ENCODE peak calls at places on chromosomes 11 and 22, in seven cellular contexts. U is adrenal gland, M is IMR-90, B is endothelial cell of umbilical vein, G is uterus, J is stomach, W is sigmoid colon. P is an unnamed sample. For H3K4me1, the result is how much of the 10 kb centered on the place peaks cover.

GRCh38 chr22:31629741-31630184 is 32.3 kb downstream of the PISD start:
- DNase-seq in U (no peak), M (no peak), B (no peak), G (no peak), J (no peak), W (no peak), P (no peak)

GRCh38 chr11:66883021-66883968 is 26.4 kb downstream of the LRFN4 start:
- DNase-seq in U (peak), M (peak), B (peak), G (no peak), J (peak), W (peak), P (no peak)

GRCh38 chr11:75055511-75055910 is 41.2 kb downstream of the OR2AT4 start:
- DNase-seq in U (no peak), M (peak), B (no peak), G (no peak), J (no peak), W (no peak), P (no peak)

GRCh38 chr11:9396752-9397151 is 12.3 kb downstream of the IPO7 start:
- DNase-seq in U (no peak), M (no peak), B (no peak), G (no peak), J (no peak), W (no peak), P (no peak)

GRCh38 chr11:122862091-122862490 is 20.5 kb upstream of the JHY start:
- DNase-seq in U (no peak), M (no peak), B (no peak), G (no peak), J (no peak), W (no peak), P (no peak)

GRCh38 chr11:72598901-72599300 is 75.3 kb downstream of the PDE2A start:
- DNase-seq in U (peak), M (peak), B (peak), G (no peak), J (peak), W (peak), P (peak)

GRCh38 chr11:118108513-118108912 is 21.8 kb upstream of the SMIM35 start:
- DNase-seq in U (no peak), M (no peak), B (no peak), G (no peak), J (no peak), W (no peak), P (no peak)

GRCh38 chr11:128157423-128158298 is 429.7 kb downstream of the ETS1 start:
- DNase-seq in U (peak), M (peak), B (peak), G (peak), J (no peak), W (no peak), P (no peak)

GRCh38 chr11:78365381-78365792 is 52.2 kb downstream of the GAB2 start:
- DNase-seq in U (no peak), M (no peak), B (no peak), G (no peak), J (peak), W (no peak), P (no peak)

GRCh38 chr22:18978506-18978905 is 42.4 kb upstream of the PRODH start:
- DNase-seq in U (no peak), M (no peak), B (no peak), G (no peak), J (no peak), W (peak), P (no peak)

GRCh38 chr11:65424200-65425104 is 1.9 kb downstream of the NEAT1 start:
- DNase-seq in U (peak), M (peak), B (peak), G (peak), J (peak), W (peak), P (peak)

GRCh38 chr22:19432092-19432844 is at the start of gene MRPL40:
- DNase-seq in U (peak), M (peak), B (peak), G (peak), J (peak), W (peak), P (peak)

GRCh38 chr11:95517453-95517852 is 272.1 kb downstream of the FAM76B start:
- DNase-seq in U (no peak), M (no peak), B (no peak), G (no peak), J (no peak), W (no peak), P (no peak)

GRCh38 chr22:27163162-27164137 is 506.1 kb downstream of the MIAT start:
- DNase-seq in U (no peak), M (no peak), B (no peak), G (no peak), J (no peak), W (no peak), P (no peak)

GRCh38 chr11:2774173-2775082 is 74.6 kb upstream of the KCNQ1OT1 start:
- DNase-seq in U (no peak), M (no peak), B (no peak), G (no peak), J (peak), W (no peak), P (no peak)

GRCh38 chr11:126815111-126815510 is 185.5 kb downstream of the KIRREL3 start:
- DNase-seq in U (no peak), M (peak), B (no peak), G (no peak), J (no peak), W (no peak), P (no peak)

GRCh38 chr11:109680127-109680526 is 258.1 kb downstream of the C11orf87 start:
- DNase-seq in U (no peak), M (peak), B (no peak), G (no peak), J (no peak), W (no peak), P (no peak)

GRCh38 chr22:27556371-27556770 is 245.2 kb downstream of the MN1 start:
- DNase-seq in U (no peak), M (no peak), B (no peak), G (no peak), J (no peak), W (no peak), P (no peak)

GRCh38 chr11:43947003-43947500 is 4.6 kb downstream of the C11orf96 start:
- DNase-seq in U (no peak), M (peak), B (no peak), G (peak), J (no peak), W (no peak), P (peak)

GRCh38 chr11:112504056-112504455 is 243.4 kb upstream of the PLET1 start:
- DNase-seq in U (no peak), M (peak), B (no peak), G (no peak), J (no peak), W (no peak), P (no peak)

GRCh38 chr22:43240614-43241013 is 53.7 kb upstream of the TTLL12 start:
- DNase-seq in U (no peak), M (no peak), B (no peak), G (no peak), J (no peak), W (no peak), P (no peak)

GRCh38 chr11:43197357-43197756 is 114.4 kb upstream of the API5 start:
- DNase-seq in U (no peak), M (no peak), B (no peak), G (no peak), J (no peak), W (no peak), P (no peak)

GRCh38 chr22:24400037-24400725 is 27.2 kb upstream of the ADORA2A start:
- DNase-seq in U (no peak), M (no peak), B (no peak), G (no peak), J (no peak), W (no peak), P (no peak)

GRCh38 chr11:76208829-76209670 is 2.7 kb upstream of the WNT11 start:
- DNase-seq in U (peak), M (peak), B (peak), G (peak), J (peak), W (peak), P (peak)

GRCh38 chr11:102546427-102546826 is 15.9 kb upstream of the MMP7 start:
- DNase-seq in U (no peak), M (no peak), B (no peak), G (no peak), J (no peak), W (no peak), P (no peak)

GRCh38 chr11:76808158-76808557 is 25.0 kb downstream of the TSKU start:
- DNase-seq in U (no peak), M (no peak), B (no peak), G (no peak), J (no peak), W (no peak), P (no peak)

GRCh38 chr11:13012037-13012693 is 3.0 kb downstream of the RASSF10 start:
- DNase-seq in U (no peak), M (no peak), B (no peak), G (no peak), J (peak), W (no peak), P (no peak)

GRCh38 chr11:100546714-100547113 is 140.4 kb upstream of the ARHGAP42 start:
- DNase-seq in U (no peak), M (peak), B (peak), G (no peak), J (no peak), W (no peak), P (no peak)

GRCh38 chr11:2377511-2378443 is 667 bp downstream of the CD81 start:
- DNase-seq in U (peak), M (peak), B (peak), G (peak), J (peak), W (peak), P (peak)

GRCh38 chr11:94876645-94877445 is 96.5 kb downstream of the CWC15 start:
- DNase-seq in U (peak), M (peak), B (peak), G (peak), J (no peak), W (peak), P (peak)

DNA sequence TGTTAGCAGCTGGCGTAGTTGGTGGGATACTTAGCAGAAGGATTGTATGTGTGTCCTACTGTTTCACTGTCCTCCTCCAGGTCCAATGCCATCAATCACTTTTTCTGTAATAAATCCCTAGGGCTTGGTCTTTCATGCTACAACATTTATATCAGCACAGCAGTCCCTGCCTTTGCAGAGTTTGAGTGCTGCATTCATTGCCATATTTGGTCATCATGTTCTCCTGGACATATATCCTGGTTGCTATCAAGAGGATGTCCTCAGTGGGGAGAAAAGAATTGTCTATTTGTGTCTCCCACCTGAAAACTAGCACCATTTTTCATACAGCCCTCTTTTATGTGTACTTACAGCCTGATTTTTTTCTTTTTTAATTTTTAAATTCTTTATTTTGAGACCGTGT is 67.1 kb downstream of the OR5AK2 start:
- DNase-seq in U (no peak), M (no peak), B (no peak), G (no peak), J (no peak), W (no peak), P (no peak)
- H3K27ac ChIP-seq in U (no peak), M (no peak), B (no peak), G (no peak), J (no peak), W (no peak), P (no peak)

GRCh38 chr22:22023581-22024137 is 41.1 kb upstream of the TOP3B start:
- DNase-seq in U (no peak), M (no peak), B (no peak), G (no peak), J (no peak), W (no peak), P (no peak)

GRCh38 chr22:22025320-22026156 is 43.0 kb upstream of the TOP3B start:
- DNase-seq in U (no peak), M (no peak), B (no peak), G (no peak), J (no peak), W (no peak), P (no peak)

GRCh38 chr22:22024440-22024839 is 41.9 kb upstream of the TOP3B start:
- DNase-seq in U (no peak), M (no peak), B (no peak), G (no peak), J (no peak), W (no peak), P (no peak)

GRCh38 chr22:22027955-22028354 is 45.4 kb upstream of the TOP3B start:
- DNase-seq in U (no peak), M (no peak), B (no peak), G (no peak), J (no peak), W (no peak), P (no peak)

DNA sequence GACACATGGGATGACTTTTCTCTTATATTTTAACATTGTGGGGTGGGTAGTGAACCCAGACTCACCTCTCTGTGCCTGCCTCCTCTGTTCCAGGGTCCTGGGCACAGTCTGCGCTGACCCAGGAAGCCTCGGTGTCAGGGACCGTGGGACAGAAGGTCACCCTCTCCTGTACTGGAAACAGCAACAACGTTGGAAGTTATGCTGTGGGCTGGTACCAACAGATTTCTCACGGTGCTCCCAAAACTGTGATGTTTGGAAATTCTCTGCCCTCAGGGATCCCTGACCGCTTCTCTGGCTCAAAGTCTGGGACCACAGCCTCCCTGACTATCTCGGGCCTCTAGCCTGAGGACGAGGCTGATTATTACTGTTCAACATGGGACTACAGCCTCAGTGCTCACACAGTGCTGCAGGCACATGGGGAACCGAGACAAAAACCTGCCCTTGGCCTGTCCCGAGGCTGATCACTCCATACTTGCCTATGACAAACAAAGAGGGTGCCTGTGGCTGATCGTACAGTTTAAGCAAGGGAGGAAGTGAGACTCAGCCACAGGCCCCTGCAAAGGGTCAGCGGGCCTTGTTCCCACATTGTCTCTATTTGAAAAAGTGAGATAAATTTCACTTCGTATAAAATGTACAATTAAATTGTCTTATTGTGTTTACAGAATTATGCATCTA is 43.7 kb upstream of the TOP3B start:
- DNase-seq in U (no peak), M (no peak), B (no peak), G (no peak), J (no peak), W (no peak), P (no peak)
- H3K4me1 ChIP-seq in U (under half), M (under half), B (under half), G (under half), J (under half), W (under half), P (under half)

GRCh38 chr11:976431-977160 is 50.9 kb downstream of the AP2A2 start:
- DNase-seq in U (no peak), M (no peak), B (no peak), G (no peak), J (no peak), W (no peak), P (no peak)
- TF ChIP-seq POLR2A in U (no peak), M (no peak), B (no peak), G (no peak), J (no peak), W (no peak), P (no peak)

GRCh38 chr22:50209893-50210292 is 9.1 kb downstream of the SELENOO start:
- DNase-seq in U (peak), M (peak), B (peak), G (peak), J (peak), W (peak), P (peak)
- H3K27ac ChIP-seq in U (no peak), M (no peak), B (no peak), G (no peak), J (no peak), W (no peak), P (no peak)

GRCh38 chr22:32804823-32805585 is 3.5 kb downstream of the TIMP3 start:
- DNase-seq in U (no peak), M (no peak), B (no peak), G (peak), J (no peak), W (no peak), P (no peak)
- H3K4me1 ChIP-seq in U (under half), M (under half), B (under half), G (under half), J (under half), W (half or more), P (under half)

GRCh38 chr11:31871310-31872073 is 60.4 kb upstream of the PAX6 start:
- DNase-seq in U (no peak), M (no peak), B (no peak), G (no peak), J (no peak), W (no peak), P (no peak)

GRCh38 chr11:31874631-31875191 is 63.6 kb upstream of the PAX6 start:
- DNase-seq in U (no peak), M (no peak), B (no peak), G (no peak), J (no peak), W (no peak), P (no peak)

GRCh38 chr11:31873115-31873514 is 62.0 kb upstream of the PAX6 start:
- DNase-seq in U (no peak), M (no peak), B (no peak), G (no peak), J (no peak), W (no peak), P (no peak)

GRCh38 chr11:31870609-31871309 is 59.6 kb upstream of the PAX6 start:
- DNase-seq in U (peak), M (peak), B (peak), G (no peak), J (peak), W (no peak), P (no peak)

DNA sequence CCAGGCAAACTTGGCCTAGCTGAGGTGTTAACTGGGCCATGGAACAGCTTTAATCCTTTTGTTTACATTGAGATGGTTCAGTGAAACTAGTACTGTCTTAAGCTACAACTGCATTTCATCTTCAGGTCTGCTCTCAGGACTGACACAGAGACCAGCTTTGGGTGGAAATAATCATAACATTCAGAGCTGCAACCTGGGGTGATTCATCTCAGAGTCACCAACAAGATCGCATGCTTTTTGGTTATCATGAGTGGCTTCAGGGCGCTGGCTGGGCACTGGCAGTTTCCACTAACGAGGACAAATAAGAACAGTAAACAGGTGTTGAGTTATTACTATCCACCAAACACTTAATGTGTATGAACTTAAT is 60.9 kb upstream of the PAX6 start:
- DNase-seq in U (no peak), M (peak), B (no peak), G (no peak), J (no peak), W (no peak), P (no peak)
- TF ChIP-seq POLR2A in U (no peak), M (no peak), B (no peak), G (no peak), J (no peak), W (no peak), P (no peak)